ENCODE peak calls at places on chromosomes 12 and 14, in six cellular contexts. A, C, B, T, X and P are unnamed samples.

GRCh38 chr14:96824283-96824682 is 27.1 kb downstream of the VRK1 start:
- DNase-seq in A (no peak), C (no peak), B (peak; percentile 83), T (peak; percentile 13), X (no peak), P (peak; percentile 81)

GRCh38 chr12:12081836-12082497 is 11.2 kb downstream of the BCL2L14 start:
- DNase-seq in A (peak; percentile 78), C (no peak), B (peak; percentile 55), T (peak; percentile 52), X (peak; percentile 4), P (peak; percentile 70)

GRCh38 chr14:54211562-54212308 is 185.1 kb upstream of the CDKN3 start:
- DNase-seq in A (no peak), C (no peak), B (peak; percentile 79), T (peak; percentile 99), X (peak; percentile 89), P (peak; percentile 94)

GRCh38 chr14:61247935-61248334 is 33.2 kb downstream of the TMEM30B start:
- DNase-seq in A (no peak), C (no peak), B (peak; percentile 91), T (peak; percentile 78), X (peak; percentile 88), P (peak; percentile 49)

GRCh38 chr12:131096681-131097181 is 143.0 kb downstream of the ADGRD1 start:
- DNase-seq in A (no peak), C (peak; percentile 44), B (no peak), T (no peak), X (no peak), P (no peak)

GRCh38 chr12:103956515-103957027 is 9.1 kb upstream of the TDG start:
- DNase-seq in A (no peak), C (no peak), B (no peak), T (peak; percentile 34), X (no peak), P (no peak)

GRCh38 chr12:122980192-122981035 is at the start of gene ARL6IP4:
- DNase-seq in A (peak; percentile 70), C (peak; percentile 89), B (peak; percentile 54), T (peak; percentile 67), X (no peak), P (peak; percentile 71)

GRCh38 chr14:45810152-45810872 is 557.3 kb upstream of the MIS18BP1 start:
- DNase-seq in A (no peak), C (no peak), B (no peak), T (peak; percentile 9), X (no peak), P (no peak)

GRCh38 chr14:85599939-85600338 is 70.0 kb downstream of the FLRT2 start:
- DNase-seq in A (no peak), C (no peak), B (peak; percentile 47), T (no peak), X (no peak), P (peak; percentile 65)

GRCh38 chr14:35212471-35213142 is 79.6 kb upstream of the PSMA6 start:
- DNase-seq in A (no peak), C (no peak), B (no peak), T (no peak), X (no peak), P (no peak)

GRCh38 chr14:98964171-98964570 is 307.8 kb downstream of the BCL11B start:
- DNase-seq in A (no peak), C (no peak), B (no peak), T (no peak), X (no peak), P (no peak)

GRCh38 chr12:630656-631632 is 32.3 kb downstream of the NINJ2 start:
- DNase-seq in A (peak; percentile 84), C (peak; percentile 91), B (no peak), T (no peak), X (no peak), P (no peak)

GRCh38 chr14:98622208-98623051 is 649.6 kb downstream of the BCL11B start:
- DNase-seq in A (no peak), C (no peak), B (no peak), T (peak; percentile 28), X (peak; percentile 5), P (no peak)

GRCh38 chr14:98103705-98104104 is 1168.3 kb downstream of the BCL11B start:
- DNase-seq in A (no peak), C (no peak), B (no peak), T (no peak), X (no peak), P (no peak)

GRCh38 chr12:67268896-67269631 is at the start of gene CAND1:
- DNase-seq in A (peak; percentile 97), C (peak; percentile 98), B (peak; percentile 99), T (peak; percentile 98), X (peak; percentile 99), P (peak; percentile 99)
- TF ChIP-seq CTCF in A (no peak), C (no peak), B (no peak), T (no peak), X (peak; percentile 4), P (no peak)

DNA sequence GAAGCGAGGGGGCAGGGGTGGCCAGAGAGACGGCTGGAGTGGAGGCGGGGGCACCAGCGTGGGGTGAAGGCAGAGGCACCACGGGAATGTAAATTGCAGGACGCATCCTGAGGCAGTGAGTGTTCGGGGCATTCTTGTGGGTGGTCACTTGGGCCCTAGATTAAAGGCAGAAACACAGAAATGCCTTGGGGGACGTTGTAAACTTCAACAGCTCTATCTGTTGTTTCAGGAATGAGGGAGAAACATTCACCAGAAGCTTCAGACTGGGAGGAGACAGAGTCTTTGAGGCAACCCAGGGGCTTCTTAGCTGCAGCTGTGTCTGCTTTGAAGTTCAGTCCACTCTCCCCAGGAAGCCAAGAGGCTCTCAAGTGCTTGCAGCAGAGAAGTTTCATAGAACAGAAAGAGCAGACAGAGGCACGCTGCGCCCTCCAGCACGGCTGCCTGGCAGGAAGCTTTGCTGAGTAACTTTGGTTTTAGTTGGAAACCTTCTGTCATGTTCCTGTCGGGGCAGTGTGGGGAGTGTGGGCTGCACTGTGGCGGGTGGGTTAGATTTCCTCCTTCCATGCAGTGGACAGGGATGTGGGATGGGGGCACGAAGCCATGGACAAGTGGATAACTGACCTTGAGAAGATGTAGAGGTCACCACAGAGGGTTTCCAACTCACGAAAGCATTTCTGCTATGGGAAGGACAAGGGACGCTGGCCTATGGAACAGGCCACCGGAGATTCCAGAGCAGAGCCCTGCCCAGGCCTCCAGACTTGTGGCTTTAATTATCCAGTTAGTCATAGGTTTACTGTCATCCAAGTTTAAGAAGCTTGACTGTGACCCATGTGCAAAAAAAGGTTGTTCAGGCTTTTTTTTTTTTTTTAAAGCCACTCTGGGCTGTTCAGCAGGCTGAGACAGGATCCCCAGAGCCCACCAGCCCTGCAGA is 107.6 kb downstream of the ARF6 start:
- DNase-seq in A (peak; percentile 76), C (peak; percentile 81), B (peak; percentile 84), T (peak; percentile 92), X (peak; percentile 72), P (peak; percentile 84)
- H3K4me3 ChIP-seq in A (peak overlapping the region; percentile 11), C (peak overlapping the region; percentile 24), B (no peak overlapping the region), T (peak overlapping the region; percentile 37), X (no peak overlapping the region), P (no peak overlapping the region)

GRCh38 chr14:73722581-73722980 is 8.4 kb upstream of the PNMA1 start:
- DNase-seq in A (no peak), C (peak; percentile 52), B (no peak), T (peak; percentile 0), X (peak; percentile 39), P (no peak)

GRCh38 chr14:73723411-73723798 is 9.2 kb upstream of the PNMA1 start:
- DNase-seq in A (no peak), C (no peak), B (peak; percentile 42), T (peak; percentile 1), X (no peak), P (peak; percentile 49)

GRCh38 chr14:73724696-73725095 is 10.5 kb upstream of the PNMA1 start:
- DNase-seq in A (no peak), C (peak; percentile 41), B (no peak), T (peak; percentile 1), X (no peak), P (no peak)

GRCh38 chr14:73725116-73726024 is 11.2 kb upstream of the PNMA1 start:
- DNase-seq in A (no peak), C (peak; percentile 63), B (peak; percentile 59), T (no peak), X (no peak), P (peak; percentile 60)

DNA sequence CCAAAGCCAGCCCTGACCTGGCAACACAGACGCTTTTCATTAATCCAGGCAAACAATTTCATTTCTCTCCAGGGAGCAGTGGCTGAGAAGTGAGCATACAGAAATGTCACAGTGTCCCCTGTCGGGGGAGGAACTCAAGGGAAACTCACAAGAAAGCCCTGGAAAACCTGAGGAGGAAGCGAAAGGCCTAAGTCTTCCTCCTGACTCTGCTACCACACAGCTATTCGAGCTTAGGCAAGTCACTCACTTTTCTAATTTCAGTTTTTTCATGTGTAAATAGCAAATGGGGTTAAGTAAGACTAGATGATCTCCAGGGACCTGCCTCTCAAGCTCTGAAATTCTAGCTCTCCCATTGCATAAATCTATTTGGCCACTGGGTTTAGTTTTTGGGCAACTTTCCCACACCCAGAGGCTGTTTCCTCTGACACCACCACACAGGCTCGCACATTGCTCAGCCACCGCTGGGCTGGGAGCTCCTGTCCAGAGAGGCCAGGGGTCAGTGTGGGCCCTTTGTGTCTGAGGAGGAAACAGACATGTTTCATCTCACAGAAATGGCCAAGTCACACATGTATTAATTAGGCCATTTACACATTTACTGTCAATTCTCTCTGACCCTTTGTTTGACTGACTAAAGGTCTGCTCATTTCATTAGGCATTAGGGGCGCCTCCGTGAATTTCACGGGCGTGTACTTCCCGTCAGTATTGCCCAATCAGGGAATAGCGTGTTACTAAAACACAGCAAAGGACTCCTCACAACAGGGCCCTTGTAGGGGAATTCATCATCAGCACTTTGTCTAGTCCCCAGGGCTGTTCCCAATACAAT is 9.8 kb upstream of the PNMA1 start:
- DNase-seq in A (no peak), C (peak; percentile 80), B (peak; percentile 97), T (peak; percentile 96), X (peak; percentile 95), P (peak; percentile 99)
- TF ChIP-seq CTCF in A (no peak), C (peak; percentile 33), B (peak; percentile 23), T (peak; percentile 58), X (peak; percentile 23), P (no peak)

GRCh38 chr12:113476093-113476986 is 4.7 kb upstream of the LHX5 start:
- DNase-seq in A (no peak), C (no peak), B (no peak), T (no peak), X (no peak), P (no peak)

GRCh38 chr12:113473400-113473799 is 1.7 kb upstream of the LHX5 start:
- DNase-seq in A (no peak), C (no peak), B (no peak), T (no peak), X (no peak), P (no peak)

GRCh38 chr12:113473942-113474341 is 2.3 kb upstream of the LHX5 start:
- DNase-seq in A (no peak), C (no peak), B (no peak), T (peak; percentile 67), X (no peak), P (no peak)

GRCh38 chr12:113475451-113476085 is 3.9 kb upstream of the LHX5 start:
- DNase-seq in A (no peak), C (no peak), B (no peak), T (no peak), X (no peak), P (no peak)

DNA sequence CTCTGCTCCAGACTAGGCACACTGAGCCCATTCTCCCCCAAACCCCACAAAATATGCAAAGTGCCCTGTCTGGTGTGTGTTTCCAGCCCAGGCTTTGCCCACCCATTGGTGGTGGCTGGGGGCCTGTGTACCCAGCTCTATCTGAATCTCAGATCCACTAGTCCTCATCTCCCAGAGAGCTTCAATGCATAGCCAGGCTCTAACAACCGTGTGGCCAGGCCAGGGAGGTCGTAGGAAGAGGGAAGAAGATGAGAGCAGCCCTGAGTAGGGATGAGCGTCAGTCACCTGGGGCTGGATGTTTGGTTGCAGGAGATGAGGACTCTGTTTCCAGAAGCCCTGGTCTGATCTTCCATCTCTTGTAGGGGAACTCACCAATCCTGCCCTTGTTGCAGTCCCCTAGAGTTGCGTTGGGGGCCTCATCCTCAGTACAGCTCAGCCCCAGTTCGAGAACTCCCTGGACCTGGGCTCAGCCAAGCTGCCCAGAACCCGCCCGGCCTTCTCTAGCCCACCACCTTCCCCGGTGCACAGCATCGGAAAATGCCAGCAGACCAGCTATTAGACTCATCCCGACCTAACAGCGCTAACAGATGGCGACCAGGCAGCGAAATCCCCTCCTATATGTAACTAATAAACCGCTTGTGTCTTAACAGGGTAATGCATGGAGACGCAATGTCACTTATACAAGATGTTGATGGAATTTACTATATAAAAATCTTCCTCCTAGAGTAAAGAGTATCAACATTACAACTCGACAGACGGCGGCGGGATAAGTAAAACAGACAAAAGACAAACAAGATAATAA is 3.2 kb upstream of the LHX5 start:
- DNase-seq in A (no peak), C (no peak), B (no peak), T (no peak), X (no peak), P (no peak)
- H3K4me3 ChIP-seq in A (no peak overlapping the region), C (no peak overlapping the region), B (no peak overlapping the region), T (no peak overlapping the region), X (no peak overlapping the region), P (no peak overlapping the region)